ENCODE peak calls at places on chromosomes 5 and 9, in nine cellular contexts. N is HFF-Myc; F is A549; Z is activated CD8-positive, alpha-beta memory T cell treated with anti-CD3 and anti-CD28 coated beads for 4 hours; X is NCI-H1092 treated with DMSO at 0.1 percent for 48 hours; J is activated T-helper 1 cell treated with Interleukin-2 at 50 U/mL for 16 hours; W is stimulated activated CD8-positive, alpha-beta memory T cell treated with anti-CD3 and anti-CD28 coated beads, Interleukin-4, amount 100 ng/mL, for 4 hours; Q is amygdala; U is anterior cingulate cortex. P is an unnamed sample.

GRCh38 chr5:960551-960950 is 48.1 kb upstream of the NKD2 start:
- DNase-seq in N (no peak), F (no peak), Z (no peak), X (no peak), J (no peak), W (no peak), Q (no peak), U (no peak), P (no peak)

GRCh38 chr9:4750021-4750673 is 9.1 kb upstream of the AK3 start:
- DNase-seq in N (no peak), F (no peak), Z (no peak), X (peak), J (no peak), W (no peak), Q (no peak), U (no peak), P (no peak)

GRCh38 chr5:173592050-173592669 is 24.3 kb downstream of the BOD1 start:
- DNase-seq in N (no peak), F (peak), Z (no peak), X (no peak), J (no peak), W (no peak), Q (no peak), U (no peak), P (peak)

GRCh38 chr9:96566401-96567202 is 53.0 kb downstream of the CDC14B start:
- DNase-seq in N (no peak), F (peak), Z (peak), X (no peak), J (peak), W (peak), Q (peak), U (peak), P (peak)

GRCh38 chr9:69805962-69806633 is 14.5 kb upstream of the CFAP95 start:
- DNase-seq in N (no peak), F (no peak), Z (no peak), X (no peak), J (no peak), W (no peak), Q (no peak), U (no peak), P (no peak)

GRCh38 chr5:159402328-159402727 is 72.0 kb upstream of the IL12B start:
- DNase-seq in N (no peak), F (no peak), Z (no peak), X (no peak), J (no peak), W (no peak), Q (no peak), U (no peak), P (no peak)

GRCh38 chr9:137665697-137666504 is 47.1 kb downstream of the EHMT1 start:
- DNase-seq in N (no peak), F (no peak), Z (no peak), X (no peak), J (no peak), W (no peak), Q (peak), U (peak), P (no peak)

GRCh38 chr5:53616939-53617549 is 56.6 kb downstream of the NDUFS4 start:
- DNase-seq in N (no peak), F (no peak), Z (no peak), X (no peak), J (no peak), W (no peak), Q (no peak), U (no peak), P (no peak)

GRCh38 chr9:95627802-95628201 is 111.0 kb upstream of the PTCH1 start:
- DNase-seq in N (no peak), F (no peak), Z (no peak), X (no peak), J (no peak), W (no peak), Q (no peak), U (no peak), P (no peak)

GRCh38 chr9:123267481-123268239 is 726 bp downstream of the STRBP start:
- DNase-seq in N (no peak), F (no peak), Z (no peak), X (peak), J (no peak), W (no peak), Q (no peak), U (no peak), P (peak)

GRCh38 chr9:91177081-91177480 is 184.6 kb downstream of the AUH start:
- DNase-seq in N (no peak), F (no peak), Z (no peak), X (no peak), J (no peak), W (no peak), Q (no peak), U (no peak), P (no peak)

GRCh38 chr9:128383007-128383753 is 12.0 kb downstream of the URM1 start:
- DNase-seq in N (no peak), F (no peak), Z (no peak), X (peak), J (no peak), W (no peak), Q (no peak), U (peak), P (no peak)

GRCh38 chr5:33649801-33650482 is 209.2 kb downstream of the TARS1 start:
- DNase-seq in N (no peak), F (no peak), Z (no peak), X (no peak), J (no peak), W (no peak), Q (no peak), U (no peak), P (no peak)

GRCh38 chr5:5613261-5613990 is 190.9 kb downstream of the ICE1 start:
- DNase-seq in N (no peak), F (no peak), Z (no peak), X (no peak), J (no peak), W (no peak), Q (no peak), U (no peak), P (no peak)

GRCh38 chr9:71765693-71766092 is 2.6 kb downstream of the CEMIP2 start:
- DNase-seq in N (no peak), F (no peak), Z (no peak), X (no peak), J (no peak), W (no peak), Q (no peak), U (no peak), P (peak)

GRCh38 chr5:170552486-170553122 is 48.8 kb downstream of the KCNIP1 start:
- DNase-seq in N (peak), F (no peak), Z (no peak), X (no peak), J (no peak), W (no peak), Q (peak), U (peak), P (no peak)

GRCh38 chr5:181173027-181173419 is 25.6 kb downstream of the OR2V2 start:
- DNase-seq in N (no peak), F (no peak), Z (no peak), X (no peak), J (peak), W (peak), Q (no peak), U (no peak), P (peak)

GRCh38 chr5:7676455-7676854 is 174.5 kb downstream of the CFAP90 start:
- DNase-seq in N (no peak), F (no peak), Z (no peak), X (no peak), J (no peak), W (no peak), Q (no peak), U (no peak), P (no peak)

GRCh38 chr9:104992696-104993095 is 64.7 kb upstream of the ABCA1 start:
- DNase-seq in N (peak), F (no peak), Z (no peak), X (no peak), J (no peak), W (no peak), Q (no peak), U (no peak), P (no peak)

GRCh38 chr9:136942112-136942880 is 2.2 kb downstream of the FBXW5 start:
- DNase-seq in N (no peak), F (no peak), Z (no peak), X (no peak), J (no peak), W (no peak), Q (no peak), U (no peak), P (no peak)

GRCh38 chr5:125190232-125191051 is 444.0 kb upstream of the ZNF608 start:
- DNase-seq in N (peak), F (no peak), Z (no peak), X (no peak), J (no peak), W (no peak), Q (no peak), U (no peak), P (no peak)

GRCh38 chr5:173334808-173335207 is 6.6 kb upstream of the STC2 start:
- DNase-seq in N (no peak), F (no peak), Z (no peak), X (no peak), J (no peak), W (no peak), Q (no peak), U (no peak), P (no peak)

GRCh38 chr5:66933066-66933465 is 263.5 kb downstream of the CD180 start:
- DNase-seq in N (no peak), F (no peak), Z (no peak), X (no peak), J (no peak), W (no peak), Q (no peak), U (no peak), P (no peak)

GRCh38 chr5:111072949-111073682 is 1.6 kb downstream of the TSLP start:
- DNase-seq in N (no peak), F (peak), Z (peak), X (peak), J (peak), W (peak), Q (no peak), U (no peak), P (peak)

GRCh38 chr5:137209232-137209810 is 289.8 kb downstream of the SPOCK1 start:
- DNase-seq in N (no peak), F (no peak), Z (no peak), X (no peak), J (no peak), W (no peak), Q (no peak), U (no peak), P (no peak)

GRCh38 chr9:35958104-35958825 is at the start of gene OR2S2:
- DNase-seq in N (no peak), F (no peak), Z (no peak), X (no peak), J (no peak), W (no peak), Q (no peak), U (no peak), P (no peak)

GRCh38 chr5:53480474-53481353 is at the start of gene FST:
- DNase-seq in N (no peak), F (peak), Z (no peak), X (peak), J (no peak), W (no peak), Q (no peak), U (no peak), P (no peak)

GRCh38 chr9:89720721-89721660 is 116.2 kb downstream of the GADD45G start:
- DNase-seq in N (no peak), F (no peak), Z (no peak), X (peak), J (no peak), W (no peak), Q (no peak), U (no peak), P (no peak)

GRCh38 chr9:132383462-132383883 is 23.2 kb downstream of the TTF1 start:
- DNase-seq in N (no peak), F (no peak), Z (no peak), X (no peak), J (no peak), W (no peak), Q (no peak), U (no peak), P (no peak)

GRCh38 chr9:115373000-115373709 is 255.2 kb upstream of the TNC start:
- DNase-seq in N (peak), F (peak), Z (no peak), X (no peak), J (no peak), W (no peak), Q (no peak), U (no peak), P (no peak)

GRCh38 chr5:152864993-152865392 is 459.9 kb upstream of the NMUR2 start:
- DNase-seq in N (no peak), F (no peak), Z (no peak), X (no peak), J (no peak), W (no peak), Q (no peak), U (no peak), P (no peak)

GRCh38 chr9:749712-750111 is 91.8 kb upstream of the DMRT1 start:
- DNase-seq in N (no peak), F (no peak), Z (no peak), X (no peak), J (no peak), W (no peak), Q (no peak), U (no peak), P (peak)

GRCh38 chr5:131635755-131636479 is 888 bp upstream of the RAPGEF6 start:
- DNase-seq in N (no peak), F (peak), Z (no peak), X (peak), J (no peak), W (no peak), Q (no peak), U (no peak), P (peak)